ENCODE peak calls at places on chromosome 13, in four cellular contexts. Z is heart left ventricle, O is mammary epithelial cell, W is SJCRH30. P is an unnamed sample.

GRCh38 chr13:67267136-67267535 is 37.0 kb upstream of the PCDH9 start:
- DNase-seq in Z (no peak), O (no peak), W (no peak), P (no peak)

GRCh38 chr13:44312898-44313551 is 60.6 kb upstream of the SERP2 start:
- DNase-seq in Z (no peak), O (peak; percentile 98), W (no peak), P (no peak)

GRCh38 chr13:52851153-52851962 is 2.9 kb upstream of the PCDH8 start:
- DNase-seq in Z (peak; percentile 37), O (no peak), W (peak; percentile 38), P (peak; percentile 10)

GRCh38 chr13:76884167-76884566 is 2.0 kb downstream of the KCTD12 start:
- DNase-seq in Z (peak; percentile 31), O (peak; percentile 49), W (no peak), P (peak; percentile 41)

GRCh38 chr13:41708648-41709175 is 251.4 kb downstream of the RGCC start:
- DNase-seq in Z (peak; percentile 41), O (no peak), W (no peak), P (no peak)

GRCh38 chr13:67048084-67048792 is 181.9 kb downstream of the PCDH9 start:
- DNase-seq in Z (no peak), O (peak; percentile 9), W (peak; percentile 11), P (no peak)

GRCh38 chr13:59771272-59771671 is 392.5 kb downstream of the DIAPH3 start:
- DNase-seq in Z (no peak), O (no peak), W (no peak), P (no peak)

GRCh38 chr13:50365683-50366391 is 350.6 kb downstream of the KCNRG start:
- DNase-seq in Z (no peak), O (peak; percentile 71), W (no peak), P (no peak)

GRCh38 chr13:30552567-30552966 is 65.2 kb upstream of the USPL1 start:
- DNase-seq in Z (no peak), O (no peak), W (no peak), P (no peak)

GRCh38 chr13:44768233-44768632 is 192.1 kb upstream of the TSC22D1 start:
- DNase-seq in Z (no peak), O (no peak), W (no peak), P (no peak)

GRCh38 chr13:50467156-50467814 is 376.2 kb downstream of the DLEU7 start:
- DNase-seq in Z (no peak), O (no peak), W (no peak), P (no peak)

GRCh38 chr13:33410619-33411018 is 125.1 kb upstream of the STARD13 start:
- DNase-seq in Z (no peak), O (no peak), W (no peak), P (no peak)

GRCh38 chr13:106109391-106109791 is 426.1 kb downstream of the EFNB2 start:
- DNase-seq in Z (no peak), O (no peak), W (no peak), P (no peak)

GRCh38 chr13:37029617-37030016 is 29.0 kb downstream of the EXOSC8 start:
- DNase-seq in Z (no peak), O (no peak), W (no peak), P (no peak)

GRCh38 chr13:92535222-92536006 is 691.2 kb upstream of the GPC6 start:
- DNase-seq in Z (no peak), O (no peak), W (no peak), P (no peak)

GRCh38 chr13:104586010-104586746 is 1520.0 kb upstream of the SLC10A2 start:
- DNase-seq in Z (no peak), O (no peak), W (peak; percentile 61), P (no peak)

GRCh38 chr13:25415196-25415595 is 43.4 kb downstream of the ATP8A2 start:
- DNase-seq in Z (no peak), O (no peak), W (no peak), P (no peak)

GRCh38 chr13:38687246-38688229 is 661 bp downstream of the FREM2 start:
- DNase-seq in Z (no peak), O (peak; percentile 59), W (peak; percentile 44), P (peak; percentile 19)

GRCh38 chr13:58889474-58889873 is 1257.9 kb downstream of the PCDH17 start:
- DNase-seq in Z (no peak), O (no peak), W (no peak), P (no peak)

GRCh38 chr13:25806304-25806974 is 245.4 kb downstream of the SHISA2 start:
- DNase-seq in Z (no peak), O (peak; percentile 63), W (peak; percentile 29), P (no peak)

GRCh38 chr13:45466359-45466758 is 1.6 kb downstream of the COG3 start:
- DNase-seq in Z (no peak), O (no peak), W (no peak), P (no peak)

GRCh38 chr13:50222569-50223332 is 207.5 kb downstream of the KCNRG start:
- DNase-seq in Z (peak; percentile 40), O (peak; percentile 96), W (peak; percentile 49), P (no peak)

GRCh38 chr13:59435024-59435423 is 728.7 kb downstream of the DIAPH3 start:
- DNase-seq in Z (no peak), O (no peak), W (no peak), P (no peak)

GRCh38 chr13:89812856-89813255 is 1534.6 kb upstream of the MIR17HG start:
- DNase-seq in Z (no peak), O (no peak), W (no peak), P (no peak)

DNA sequence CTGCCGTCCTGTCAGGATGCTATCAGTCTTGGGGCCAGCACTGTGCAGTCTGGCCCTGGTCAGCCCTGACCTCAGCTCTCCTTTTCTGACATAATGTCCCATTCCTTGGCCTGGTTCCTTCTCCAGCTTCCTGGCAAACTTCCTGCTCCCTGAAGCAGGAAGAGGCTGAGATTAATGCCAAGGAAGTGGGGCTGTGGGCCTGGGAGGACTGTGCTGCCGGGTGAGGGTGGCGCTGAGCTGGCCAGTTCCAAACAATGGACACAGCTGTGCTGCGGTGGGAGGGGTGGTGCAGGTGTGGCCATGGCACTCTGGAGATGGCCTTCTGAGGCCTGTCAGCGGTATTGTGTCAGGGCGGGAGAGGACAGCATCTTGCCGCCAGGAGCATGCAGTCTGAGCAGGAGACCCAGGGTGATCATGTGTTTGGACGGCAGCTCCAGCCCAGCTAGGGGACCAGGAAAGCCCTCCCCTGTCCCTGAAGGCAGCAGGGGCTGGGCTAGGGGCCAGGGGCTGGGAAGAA is 30.9 kb downstream of the TUBA3C start:
- DNase-seq in Z (peak; percentile 25), O (no peak), W (no peak), P (no peak)
- H3K9me3 ChIP-seq in Z (no peaks in the 10 kb centered on the region), O (peaks cover 68% of the 10 kb centered on the region), W (peaks cover 7% of the 10 kb centered on the region), P (no peaks in the 10 kb centered on the region)

GRCh38 chr13:111976474-111977183 is 90.3 kb upstream of the SOX1 start:
- DNase-seq in Z (no peak), O (no peak), W (no peak), P (no peak)

GRCh38 chr13:111974065-111974640 is 92.8 kb upstream of the SOX1 start:
- DNase-seq in Z (no peak), O (no peak), W (no peak), P (no peak)

GRCh38 chr13:111978536-111978935 is 88.4 kb upstream of the SOX1 start:
- DNase-seq in Z (no peak), O (no peak), W (no peak), P (no peak)

GRCh38 chr13:111975539-111976473 is 91.1 kb upstream of the SOX1 start:
- DNase-seq in Z (no peak), O (no peak), W (no peak), P (no peak)

GRCh38 chr13:111977184-111977516 is 89.8 kb upstream of the SOX1 start:
- DNase-seq in Z (no peak), O (no peak), W (no peak), P (no peak)
- H3K9me3 ChIP-seq in Z (no peaks in the 10 kb centered on the region), O (peaks cover 24% of the 10 kb centered on the region), W (no peaks in the 10 kb centered on the region), P (peaks cover 17% of the 10 kb centered on the region)

GRCh38 chr13:98686281-98686680 is 66.2 kb downstream of the SLC15A1 start:
- DNase-seq in Z (no peak), O (no peak), W (no peak), P (no peak)

GRCh38 chr13:98687319-98687718 is 65.2 kb downstream of the SLC15A1 start:
- DNase-seq in Z (no peak), O (no peak), W (no peak), P (no peak)

GRCh38 chr13:98689347-98689968 is 63.0 kb downstream of the SLC15A1 start:
- DNase-seq in Z (no peak), O (no peak), W (no peak), P (no peak)

GRCh38 chr13:98690348-98691041 is 62.0 kb downstream of the SLC15A1 start:
- DNase-seq in Z (no peak), O (no peak), W (no peak), P (no peak)

GRCh38 chr13:98688373-98688772 is 64.1 kb downstream of the SLC15A1 start:
- DNase-seq in Z (no peak), O (no peak), W (no peak), P (no peak)
- H3K9me3 ChIP-seq in Z (no peaks in the 10 kb centered on the region), O (no peaks in the 10 kb centered on the region), W (no peaks in the 10 kb centered on the region), P (no peaks in the 10 kb centered on the region)

DNA sequence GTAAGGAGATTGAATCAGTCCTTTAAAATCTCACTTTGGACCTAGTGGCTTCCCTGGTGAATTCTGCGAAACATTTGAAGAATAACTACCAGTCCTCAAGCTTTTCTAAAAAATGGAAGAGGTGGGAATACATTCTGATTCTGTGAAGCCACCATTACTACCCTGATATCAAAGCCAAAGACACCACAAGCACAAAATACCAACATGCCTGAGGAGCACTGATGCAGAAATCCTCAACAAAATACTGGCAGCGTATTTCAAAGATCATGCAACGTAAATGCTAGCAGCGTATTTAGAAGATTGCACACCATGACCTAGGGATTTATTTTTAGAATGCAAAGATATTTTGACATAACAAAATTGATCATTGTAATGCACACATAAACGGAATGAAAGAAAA is 14.4 kb downstream of the ATP4B start:
- DNase-seq in Z (no peak), O (no peak), W (no peak), P (no peak)
- H3K9me3 ChIP-seq in Z (no peaks in the 10 kb centered on the region), O (no peaks in the 10 kb centered on the region), W (no peaks in the 10 kb centered on the region), P (peaks cover 11% of the 10 kb centered on the region)

DNA sequence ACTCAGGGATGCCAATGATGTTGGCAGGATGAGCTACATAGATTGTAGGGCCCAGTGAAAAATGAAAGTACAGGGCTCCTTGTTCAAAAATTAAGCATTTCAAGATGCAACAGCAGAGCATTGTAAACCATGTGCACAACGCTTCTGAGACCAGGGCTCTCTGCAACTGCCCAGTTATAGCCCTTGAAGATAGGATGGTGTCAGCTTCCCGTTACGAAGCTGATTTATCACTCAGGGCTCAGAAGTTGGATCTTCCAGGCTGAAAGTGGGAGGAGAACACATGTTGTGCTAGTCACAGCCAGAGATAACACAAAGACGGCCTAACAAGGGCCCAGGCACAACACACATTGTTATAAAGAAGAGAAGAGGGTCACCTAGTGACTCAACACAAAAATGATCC is 466.7 kb downstream of the TUBA3C start:
- DNase-seq in Z (no peak), O (no peak), W (no peak), P (no peak)
- H3K9me3 ChIP-seq in Z (no peaks in the 10 kb centered on the region), O (peaks cover 18% of the 10 kb centered on the region), W (no peaks in the 10 kb centered on the region), P (no peaks in the 10 kb centered on the region)

DNA sequence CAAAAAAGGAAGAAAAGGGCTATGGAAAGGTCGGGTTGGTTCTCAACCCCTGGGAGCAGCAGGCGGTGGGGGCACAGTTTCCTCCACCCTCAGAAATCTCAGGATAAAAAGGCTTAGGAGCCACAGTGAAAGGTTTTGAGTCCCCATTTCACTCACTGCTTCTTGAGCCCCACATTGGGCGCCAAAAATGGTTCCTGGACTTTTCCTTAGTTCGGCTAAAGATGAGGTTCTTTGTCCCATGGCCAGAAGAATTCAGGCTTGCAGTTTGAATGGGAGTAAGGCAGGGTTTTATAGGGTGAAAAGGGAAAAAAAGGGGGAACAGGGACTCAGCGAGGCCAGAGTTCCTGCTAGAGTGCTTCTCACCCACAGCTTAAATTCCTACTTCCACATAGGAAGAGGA is 179.5 kb downstream of the GGACT start:
- DNase-seq in Z (no peak), O (peak; percentile 6), W (no peak), P (no peak)
- H3K9me3 ChIP-seq in Z (peaks cover 19% of the 10 kb centered on the region), O (peaks cover 23% of the 10 kb centered on the region), W (peaks cover 13% of the 10 kb centered on the region), P (peaks cover 19% of the 10 kb centered on the region)

GRCh38 chr13:96700657-96701056 is 293.6 kb downstream of the OXGR1 start:
- DNase-seq in Z (no peak), O (no peak), W (no peak), P (no peak)
- H3K9me3 ChIP-seq in Z (no peaks in the 10 kb centered on the region), O (no peaks in the 10 kb centered on the region), W (no peaks in the 10 kb centered on the region), P (peaks cover 7% of the 10 kb centered on the region)

P was measured in WERI-Rb-1.